ENCODE peak calls at places on chromosomes 13 and 19, in five cellular contexts. K is dorsolateral prefrontal cortex, M is tibial nerve, S is IMR-90, V is tibial artery. P is an unnamed sample.

GRCh38 chr19:16068696-16069259 is 7.5 kb upstream of the TPM4 start:
- DNase-seq in S (no peak), V (no peak), M (no peak), K (no peak), P (no peak)

GRCh38 chr19:54063350-54064078 is at the start of gene VSTM1:
- DNase-seq in S (no peak), K (no peak), V (no peak), M (no peak), P (no peak)

GRCh38 chr19:53908106-53908932 is 759 bp upstream of the CACNG7 start:
- DNase-seq in V (no peak), M (no peak), S (peak; percentile 40), K (peak; percentile 92), P (peak; percentile 24)

GRCh38 chr19:39390460-39390758 is 497 bp downstream of the PAF1 start:
- DNase-seq in S (no peak), V (peak; percentile 63), K (no peak), M (no peak), P (peak; percentile 67)

GRCh38 chr13:43360911-43361605 is 337.7 kb downstream of the DNAJC15 start:
- DNase-seq in V (no peak), K (no peak), M (no peak), S (peak; percentile 63), P (no peak)

GRCh38 chr13:99805361-99805760 is 166.2 kb downstream of the ZIC5 start:
- DNase-seq in K (no peak), V (no peak), S (no peak), M (no peak), P (no peak)

GRCh38 chr13:98349731-98350305 is 172.7 kb upstream of the RNF113B start:
- DNase-seq in K (no peak), V (no peak), S (no peak), M (no peak), P (peak; percentile 25)

GRCh38 chr13:61417171-61417570 is 1.5 kb upstream of the PCDH20 start:
- DNase-seq in V (no peak), S (no peak), K (no peak), M (no peak), P (no peak)

GRCh38 chr13:111177081-111177711 is 62.1 kb downstream of the ARHGEF7 start:
- DNase-seq in M (peak; percentile 22), K (peak; percentile 81), V (peak; percentile 40), S (peak; percentile 68), P (peak; percentile 77)

GRCh38 chr13:106533940-106534843 is 1.3 kb downstream of the EFNB2 start:
- DNase-seq in M (peak; percentile 44), K (peak; percentile 32), S (peak; percentile 63), V (peak; percentile 40), P (peak; percentile 21)

GRCh38 chr13:21006141-21007005 is 55.0 kb downstream of the LATS2 start:
- DNase-seq in K (no peak), V (peak; percentile 15), M (no peak), S (no peak), P (no peak)

GRCh38 chr13:50589651-50590054 is 253.8 kb downstream of the DLEU7 start:
- DNase-seq in V (no peak), S (peak; percentile 85), M (no peak), K (no peak), P (no peak)

GRCh38 chr13:112839347-112840105 is 129.5 kb upstream of the MCF2L start:
- DNase-seq in M (no peak), S (peak; percentile 61), K (no peak), V (no peak), P (no peak)

GRCh38 chr19:34430738-34431625 is 2.8 kb downstream of the UBA2 start:
- DNase-seq in S (peak; percentile 68), K (no peak), V (no peak), M (no peak), P (no peak)

GRCh38 chr19:18392417-18392816 is 5.0 kb downstream of the LRRC25 start:
- DNase-seq in K (no peak), M (peak; percentile 36), V (peak; percentile 68), S (no peak), P (no peak)

GRCh38 chr13:97211357-97211756 is 10.8 kb upstream of the MBNL2 start:
- DNase-seq in S (peak; percentile 48), M (no peak), K (no peak), V (no peak), P (no peak)

GRCh38 chr13:52797176-52797575 is 51.3 kb downstream of the PCDH8 start:
- DNase-seq in M (no peak), S (no peak), V (no peak), K (no peak), P (no peak)

GRCh38 chr13:108686027-108686426 is 56.6 kb downstream of the MYO16 start:
- DNase-seq in S (no peak), V (no peak), M (no peak), K (no peak), P (no peak)

GRCh38 chr19:10551698-10552301 is 8.1 kb downstream of the ATG4D start:
- DNase-seq in V (no peak), M (no peak), S (no peak), K (no peak), P (no peak)

GRCh38 chr13:43293008-43293407 is 269.6 kb downstream of the DNAJC15 start:
- DNase-seq in K (no peak), V (no peak), S (no peak), M (no peak), P (no peak)

GRCh38 chr19:55676384-55676783 is 1.4 kb downstream of the EPN1 start:
- DNase-seq in V (no peak), M (no peak), S (peak; percentile 13), K (peak; percentile 20), P (no peak)

GRCh38 chr19:18418034-18418724 is 1.0 kb upstream of the SSBP4 start:
- DNase-seq in S (no peak), K (peak; percentile 51), V (peak; percentile 62), M (no peak), P (no peak)

GRCh38 chr13:98675837-98676236 is 76.6 kb downstream of the SLC15A1 start:
- DNase-seq in V (no peak), K (no peak), M (no peak), S (no peak), P (no peak)

GRCh38 chr19:54109651-54110050 is 5.8 kb downstream of the TFPT start:
- DNase-seq in K (no peak), M (no peak), S (no peak), V (no peak), P (no peak)

GRCh38 chr19:38384209-38385027 is 3.4 kb downstream of the GGN start:
- DNase-seq in M (no peak), K (no peak), S (no peak), V (no peak), P (no peak)

GRCh38 chr19:54670576-54671347 is 8.0 kb downstream of the LILRB4 start:
- DNase-seq in M (no peak), S (no peak), K (no peak), V (no peak), P (no peak)

GRCh38 chr13:33230178-33230881 is 55.2 kb downstream of the STARD13 start:
- DNase-seq in V (no peak), S (peak; percentile 87), M (no peak), K (no peak), P (no peak)

GRCh38 chr19:6047256-6047655 is 63.0 kb downstream of the RFX2 start:
- DNase-seq in V (no peak), M (no peak), K (no peak), S (no peak), P (no peak)

GRCh38 chr19:17058236-17058635 is 17.0 kb downstream of the HAUS8 start:
- DNase-seq in M (no peak), K (no peak), S (peak; percentile 46), V (no peak), P (no peak)

GRCh38 chr19:31408460-31409124 is 59.4 kb upstream of the TSHZ3 start:
- DNase-seq in M (no peak), K (no peak), S (peak; percentile 87), V (no peak), P (no peak)

GRCh38 chr13:98496239-98496668 is 80.7 kb downstream of the STK24 start:
- DNase-seq in K (no peak), M (peak; percentile 77), S (peak; percentile 46), V (peak; percentile 86), P (no peak)

GRCh38 chr13:44879452-44880058 is 109.7 kb downstream of the NUFIP1 start:
- DNase-seq in K (no peak), S (peak; percentile 64), M (no peak), V (no peak), P (no peak)

GRCh38 chr13:48000559-48001126 is 430 bp downstream of the SUCLA2 start:
- DNase-seq in S (peak; percentile 2), K (no peak), M (no peak), V (peak; percentile 24), P (no peak)

GRCh38 chr13:113063091-113063491 is 42.5 kb upstream of the F7 start:
- DNase-seq in V (no peak), S (no peak), M (no peak), K (no peak), P (no peak)

GRCh38 chr19:2634960-2635359 is 67.5 kb downstream of the GNG7 start:
- DNase-seq in K (no peak), V (no peak), S (no peak), M (no peak), P (no peak)
- H3K27ac ChIP-seq in K (peak overlapping the region; percentile 79), V (peak overlapping the region; percentile 79), S (no peak overlapping the region), M (peak overlapping the region; percentile 77), P (peak overlapping the region; percentile 87)

GRCh38 chr19:49069026-49069425 is 3.5 kb downstream of the KCNA7 start:
- DNase-seq in S (no peak), K (no peak), M (no peak), V (no peak), P (no peak)

GRCh38 chr19:49070416-49070815 is 2.1 kb downstream of the KCNA7 start:
- DNase-seq in K (no peak), M (no peak), S (no peak), V (no peak), P (no peak)

GRCh38 chr19:49065905-49066512 is 1.4 kb upstream of the NTF4 start:
- DNase-seq in K (no peak), S (no peak), M (no peak), V (no peak), P (no peak)

GRCh38 chr19:49064768-49065611 is at the start of gene NTF4:
- DNase-seq in M (no peak), S (no peak), V (no peak), K (no peak), P (no peak)

GRCh38 chr19:49067554-49067953 is 2.9 kb upstream of the NTF4 start:
- DNase-seq in V (no peak), S (no peak), M (no peak), K (no peak), P (no peak)
- H3K27me3 ChIP-seq in V (peaks cover 95% of the 10 kb centered on the region), S (peaks cover 59% of the 10 kb centered on the region), M (peaks cover 6% of the 10 kb centered on the region), K (peaks cover 65% of the 10 kb centered on the region), P (peaks cover 37% of the 10 kb centered on the region)

GRCh38 chr19:22428299-22428913 is 6.3 kb upstream of the ZNF98 start:
- DNase-seq in M (no peak), V (no peak), S (no peak), K (no peak), P (no peak)
- H3K4me3 ChIP-seq in M (no peak overlapping the region), V (no peak overlapping the region), S (no peak overlapping the region), K (no peak overlapping the region), P (no peak overlapping the region)

DNA sequence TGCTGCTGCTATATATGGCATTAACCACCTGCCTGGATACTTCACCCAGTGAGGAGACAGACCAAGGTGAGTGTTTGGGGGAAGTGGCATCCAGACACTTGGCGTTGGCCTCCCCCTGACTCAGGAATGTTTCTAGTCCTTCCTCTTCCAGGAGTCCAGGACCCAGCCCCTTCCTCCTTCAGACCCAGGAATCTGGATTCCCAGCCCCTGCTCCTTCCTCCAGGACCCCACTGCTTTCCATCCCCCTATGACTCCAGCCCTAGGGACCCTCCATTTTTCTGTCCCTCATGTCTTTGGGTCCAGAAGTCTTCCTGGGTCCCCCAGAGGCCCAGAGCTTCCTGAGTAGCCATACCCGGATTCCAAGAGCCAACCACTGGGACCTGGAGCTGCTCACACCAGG is 2.1 kb downstream of the PRRG2 start:
- DNase-seq in K (no peak), S (no peak), V (no peak), M (no peak), P (no peak)
- H3K27ac ChIP-seq in K (no peak overlapping the region), S (no peak overlapping the region), V (no peak overlapping the region), M (no peak overlapping the region), P (no peak overlapping the region)

GRCh38 chr19:42153606-42154405 is 21.6 kb upstream of the POU2F2 start:
- DNase-seq in S (no peak), K (no peak), M (no peak), V (no peak), P (no peak)
- H3K27me3 ChIP-seq in S (peaks cover 92% of the 10 kb centered on the region), K (peaks cover 3% of the 10 kb centered on the region), M (no peaks in the 10 kb centered on the region), V (peaks cover 73% of the 10 kb centered on the region), P (peaks cover 73% of the 10 kb centered on the region)